ENCODE peak calls at places on chromosomes 11 and 22, in four cellular contexts. One of them, this sample, is unnamed.

GRCh38 chr11:13761250-13761649 is 92.8 kb downstream of the FAR1 start:
- DNase-seq in head of caudate nucleus: no peak
- DNase-seq in lung: no peak
- DNase-seq in germinal center: no peak
- DNase-seq in this sample: no peak

GRCh38 chr22:43133401-43133800 is 9.8 kb downstream of the MCAT start:
- DNase-seq in germinal center: no peak
- DNase-seq in lung: no peak
- DNase-seq in head of caudate nucleus: no peak
- DNase-seq in this sample: no peak

GRCh38 chr22:19291218-19291579 is 320 bp downstream of the CLTCL1 start:
- DNase-seq in germinal center: peak
- DNase-seq in lung: no peak
- DNase-seq in head of caudate nucleus: peak
- DNase-seq in this sample: no peak

GRCh38 chr11:62602141-62603071 is 741 bp upstream of the MTA2 start:
- DNase-seq in germinal center: peak
- DNase-seq in head of caudate nucleus: peak
- DNase-seq in lung: peak
- DNase-seq in this sample: peak

GRCh38 chr11:93652161-93652597 is 9.3 kb upstream of the CEP295 start:
- DNase-seq in head of caudate nucleus: peak
- DNase-seq in lung: peak
- DNase-seq in germinal center: peak
- DNase-seq in this sample: peak

GRCh38 chr11:97247601-97248000 is 857.8 kb downstream of the JRKL start:
- DNase-seq in lung: no peak
- DNase-seq in head of caudate nucleus: no peak
- DNase-seq in germinal center: no peak
- DNase-seq in this sample: no peak

GRCh38 chr11:62427630-62428233 is 8.9 kb downstream of the SCGB1A1 start:
- DNase-seq in lung: no peak
- DNase-seq in head of caudate nucleus: no peak
- DNase-seq in germinal center: no peak
- DNase-seq in this sample: peak

GRCh38 chr11:35815556-35816315 is 128.1 kb upstream of the LDLRAD3 start:
- DNase-seq in lung: no peak
- DNase-seq in germinal center: no peak
- DNase-seq in head of caudate nucleus: no peak
- DNase-seq in this sample: peak

GRCh38 chr11:2516276-2517015 is 71.6 kb downstream of the KCNQ1 start:
- DNase-seq in head of caudate nucleus: peak
- DNase-seq in germinal center: no peak
- DNase-seq in lung: no peak
- DNase-seq in this sample: no peak

GRCh38 chr22:48892571-48893287 is 934.9 kb downstream of the BRD1 start:
- DNase-seq in head of caudate nucleus: no peak
- DNase-seq in lung: no peak
- DNase-seq in germinal center: no peak
- DNase-seq in this sample: no peak

GRCh38 chr22:37544955-37545702 is 15.2 kb upstream of the CDC42EP1 start:
- DNase-seq in germinal center: no peak
- DNase-seq in head of caudate nucleus: no peak
- DNase-seq in lung: peak
- DNase-seq in this sample: peak

GRCh38 chr11:4032097-4032496 is 62.5 kb upstream of the RRM1 start:
- DNase-seq in head of caudate nucleus: no peak
- DNase-seq in germinal center: no peak
- DNase-seq in lung: no peak
- DNase-seq in this sample: no peak

GRCh38 chr11:125939081-125939521 is 6.7 kb upstream of the VSIG10L2 start:
- DNase-seq in head of caudate nucleus: peak
- DNase-seq in lung: no peak
- DNase-seq in germinal center: no peak
- DNase-seq in this sample: no peak

GRCh38 chr11:111983187-111983986 is 41.8 kb upstream of the DLAT start:
- DNase-seq in lung: peak
- DNase-seq in germinal center: no peak
- DNase-seq in head of caudate nucleus: peak
- DNase-seq in this sample: peak

GRCh38 chr22:38284042-38284402 is 11.2 kb upstream of the TMEM184B start:
- DNase-seq in head of caudate nucleus: no peak
- DNase-seq in germinal center: no peak
- DNase-seq in lung: no peak
- DNase-seq in this sample: peak

GRCh38 chr22:45485271-45485670 is 17.4 kb upstream of the FBLN1 start:
- DNase-seq in head of caudate nucleus: no peak
- DNase-seq in lung: no peak
- DNase-seq in germinal center: no peak
- DNase-seq in this sample: peak

GRCh38 chr22:23137905-23138520 is 3.8 kb downstream of the RSPH14 start:
- DNase-seq in head of caudate nucleus: no peak
- DNase-seq in lung: peak
- DNase-seq in germinal center: peak
- DNase-seq in this sample: no peak